ENCODE peak calls at places on chromosomes 6 and 20, in ten cellular contexts. M, N, A, Z, H, G, W, X, C and D are unnamed samples.

GRCh38 chr20:7272512-7272911 is 505.0 kb downstream of the BMP2 start:
- DNase-seq in H (no peak), M (no peak), N (no peak), W (no peak), A (no peak), C (no peak), X (no peak), Z (no peak), G (no peak), D (no peak)

GRCh38 chr20:26163890-26164289 is 467.2 kb upstream of the ZNF337 start:
- DNase-seq in Z (no peak), H (no peak), X (no peak), A (no peak), N (peak; percentile 80), C (peak; percentile 26), W (no peak), M (no peak), G (peak; percentile 5), D (no peak)

GRCh38 chr6:129292836-129293235 is 409.9 kb downstream of the LAMA2 start:
- DNase-seq in N (no peak), W (no peak), Z (no peak), C (no peak), X (no peak), G (no peak), A (no peak), M (no peak), H (no peak), D (no peak)

GRCh38 chr6:52221302-52221701 is 23.0 kb downstream of the IL17F start:
- DNase-seq in A (no peak), C (no peak), H (no peak), X (no peak), G (no peak), W (no peak), Z (no peak), M (no peak), N (no peak), D (peak; percentile 71)

GRCh38 chr20:33688938-33689424 is 2.8 kb upstream of the E2F1 start:
- DNase-seq in C (no peak), M (no peak), A (no peak), H (no peak), N (no peak), W (no peak), Z (no peak), X (no peak), G (no peak), D (no peak)

GRCh38 chr6:17015551-17016381 is 86.1 kb upstream of the STMND1 start:
- DNase-seq in H (no peak), A (no peak), N (no peak), G (no peak), X (no peak), W (peak; percentile 16), Z (peak; percentile 30), M (no peak), C (no peak), D (peak; percentile 48)

GRCh38 chr6:8195040-8195713 is 92.8 kb upstream of the EEF1E1 start:
- DNase-seq in M (no peak), H (no peak), X (no peak), G (peak; percentile 9), N (no peak), W (no peak), C (no peak), A (peak; percentile 18), Z (peak; percentile 9), D (no peak)

GRCh38 chr6:34025112-34025807 is 120.6 kb downstream of the GRM4 start:
- DNase-seq in H (no peak), M (no peak), X (no peak), G (no peak), C (no peak), W (no peak), A (no peak), N (no peak), Z (no peak), D (no peak)

GRCh38 chr20:47466704-47467459 is 34.8 kb upstream of the NCOA3 start:
- DNase-seq in Z (no peak), G (no peak), N (no peak), A (no peak), W (no peak), X (no peak), C (no peak), M (no peak), H (no peak), D (no peak)

GRCh38 chr20:47461120-47461685 is 40.5 kb upstream of the NCOA3 start:
- DNase-seq in H (no peak), N (no peak), W (no peak), C (no peak), A (no peak), X (no peak), G (no peak), M (no peak), Z (no peak), D (no peak)

GRCh38 chr20:47466193-47466592 is 35.5 kb upstream of the NCOA3 start:
- DNase-seq in N (no peak), X (no peak), C (no peak), G (no peak), M (no peak), H (no peak), W (no peak), Z (no peak), A (no peak), D (no peak)

GRCh38 chr20:47465335-47466090 is 36.2 kb upstream of the NCOA3 start:
- DNase-seq in Z (no peak), A (no peak), C (no peak), X (no peak), H (no peak), W (no peak), M (no peak), N (no peak), G (no peak), D (no peak)

DNA sequence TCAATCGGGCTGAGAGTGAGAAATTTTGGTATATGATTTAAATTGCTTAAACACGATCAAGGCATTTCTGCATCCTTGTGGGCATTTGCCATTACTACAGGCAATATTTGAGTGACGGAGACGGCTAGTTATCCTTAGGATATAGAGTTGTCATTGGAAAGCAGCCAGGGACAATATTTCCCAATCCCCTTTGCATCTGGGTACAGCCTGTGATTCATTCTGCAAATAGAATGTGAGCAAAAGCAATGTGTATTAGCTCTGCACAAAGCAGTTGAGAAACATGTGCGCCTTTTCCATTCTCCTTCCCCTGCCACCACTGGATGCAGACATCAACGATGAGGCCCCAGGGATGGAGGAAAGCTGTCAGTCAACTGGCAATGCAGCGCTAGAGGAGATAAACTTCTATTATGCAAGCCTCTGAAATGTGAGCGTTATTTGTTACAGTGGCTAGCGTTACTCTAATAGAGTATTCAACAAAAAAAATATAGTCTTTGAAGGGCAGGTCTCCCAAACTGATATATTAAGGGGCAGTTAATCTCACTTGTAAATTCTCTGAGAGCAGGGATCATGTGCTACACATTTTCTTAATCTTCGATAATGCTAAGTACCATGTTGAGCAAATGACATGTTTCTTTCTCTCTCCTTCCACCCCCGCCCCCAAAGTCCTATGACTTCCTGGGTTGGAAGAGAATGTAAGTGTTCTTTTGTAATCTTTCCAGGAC is 37.1 kb upstream of the NCOA3 start:
- DNase-seq in X (peak; percentile 94), A (peak; percentile 36), N (peak; percentile 98), C (peak; percentile 95), H (no peak), G (peak; percentile 99), W (peak; percentile 50), Z (no peak), M (peak; percentile 51), D (no peak)
- TF ChIP-seq CTCF in X (no peak), A (peak; percentile 41), N (peak; percentile 78), C (peak; percentile 64), H (peak; percentile 25), G (no peak), W (peak; percentile 36), Z (no peak), M (peak; percentile 4), D (no peak)

GRCh38 chr20:31809656-31810055 is 9.5 kb upstream of the MYLK2 start:
- DNase-seq in C (no peak), H (no peak), X (no peak), G (no peak), M (no peak), A (no peak), Z (no peak), W (no peak), N (no peak), D (no peak)

GRCh38 chr20:31808481-31808880 is 10.7 kb upstream of the MYLK2 start:
- DNase-seq in M (no peak), C (no peak), Z (no peak), N (no peak), A (no peak), X (no peak), G (no peak), W (no peak), H (no peak), D (no peak)

GRCh38 chr20:31811198-31811597 is 8.0 kb upstream of the MYLK2 start:
- DNase-seq in W (no peak), C (no peak), N (no peak), H (no peak), G (no peak), Z (no peak), M (no peak), X (no peak), A (no peak), D (no peak)

GRCh38 chr20:31803552-31804291 is 15.4 kb upstream of the MYLK2 start:
- DNase-seq in N (no peak), M (no peak), Z (no peak), H (no peak), X (no peak), G (no peak), W (no peak), A (no peak), C (no peak), D (no peak)

DNA sequence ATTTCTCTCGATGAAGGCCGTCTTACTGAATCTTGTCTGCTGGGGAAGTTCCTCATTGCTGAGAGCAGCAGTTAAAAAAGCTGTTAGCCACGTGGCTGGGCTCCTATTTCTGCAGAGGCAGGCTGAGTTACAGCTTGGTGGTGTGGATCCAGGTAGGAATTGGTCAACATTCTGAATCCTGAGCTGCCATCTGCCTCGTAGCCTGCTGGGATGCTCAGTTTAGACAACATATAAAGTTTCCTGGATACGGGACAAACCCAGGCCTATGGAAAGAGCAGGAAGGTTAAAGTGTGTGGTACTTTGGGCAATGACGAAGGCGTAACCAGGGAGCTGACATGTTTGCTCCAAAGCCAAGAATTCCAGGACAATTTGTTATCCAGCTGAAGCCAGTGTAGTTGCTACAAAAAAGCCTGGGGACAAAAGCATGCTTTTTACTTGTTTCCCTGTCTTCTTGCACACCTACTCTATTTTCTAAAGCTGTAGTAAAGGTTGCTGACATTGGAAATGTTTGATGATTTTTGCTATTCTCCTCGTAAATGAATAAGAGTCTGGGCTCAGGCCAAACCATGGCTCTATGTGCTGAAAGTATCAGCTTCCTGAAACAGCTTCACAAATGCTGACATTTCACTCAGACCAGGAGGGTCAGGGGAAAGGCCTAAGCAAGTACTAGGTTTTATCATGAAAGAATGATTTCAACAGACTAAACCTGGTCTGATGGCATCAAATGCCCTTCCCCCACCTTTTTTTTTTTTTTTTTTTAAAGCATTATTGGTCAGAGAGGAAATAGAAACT is 12.4 kb upstream of the MYLK2 start:
- DNase-seq in G (no peak), M (no peak), C (no peak), W (no peak), X (no peak), N (no peak), H (no peak), Z (no peak), A (no peak), D (no peak)
- TF ChIP-seq CTCF in G (no peak), M (no peak), C (no peak), W (no peak), X (no peak), N (no peak), H (no peak), Z (no peak), A (no peak), D (no peak)

GRCh38 chr6:91412532-91412931 is 825.7 kb upstream of the MAP3K7 start:
- DNase-seq in X (no peak), G (no peak), Z (no peak), M (no peak), C (no peak), W (no peak), H (no peak), N (no peak), A (no peak), D (no peak)
- TF ChIP-seq CTCF in X (no peak), G (no peak), Z (no peak), M (no peak), C (peak; percentile 28), W (no peak), H (no peak), N (no peak), A (no peak), D (no peak)

GRCh38 chr6:153034139-153034538 is 31.6 kb upstream of the MTRF1L start:
- DNase-seq in N (no peak), X (no peak), A (no peak), Z (no peak), G (no peak), H (no peak), M (no peak), W (no peak), C (no peak), D (no peak)

GRCh38 chr6:153028261-153028660 is 25.8 kb upstream of the MTRF1L start:
- DNase-seq in W (no peak), G (no peak), N (no peak), H (no peak), Z (no peak), A (no peak), X (no peak), C (no peak), M (no peak), D (no peak)

GRCh38 chr6:153031335-153031955 is 28.9 kb upstream of the MTRF1L start:
- DNase-seq in W (no peak), M (no peak), X (no peak), C (peak; percentile 13), G (peak; percentile 55), N (no peak), H (no peak), Z (no peak), A (no peak), D (no peak)

GRCh38 chr6:153028963-153029362 is 26.5 kb upstream of the MTRF1L start:
- DNase-seq in C (no peak), W (no peak), G (no peak), X (no peak), Z (no peak), H (no peak), M (no peak), A (no peak), N (no peak), D (no peak)

DNA sequence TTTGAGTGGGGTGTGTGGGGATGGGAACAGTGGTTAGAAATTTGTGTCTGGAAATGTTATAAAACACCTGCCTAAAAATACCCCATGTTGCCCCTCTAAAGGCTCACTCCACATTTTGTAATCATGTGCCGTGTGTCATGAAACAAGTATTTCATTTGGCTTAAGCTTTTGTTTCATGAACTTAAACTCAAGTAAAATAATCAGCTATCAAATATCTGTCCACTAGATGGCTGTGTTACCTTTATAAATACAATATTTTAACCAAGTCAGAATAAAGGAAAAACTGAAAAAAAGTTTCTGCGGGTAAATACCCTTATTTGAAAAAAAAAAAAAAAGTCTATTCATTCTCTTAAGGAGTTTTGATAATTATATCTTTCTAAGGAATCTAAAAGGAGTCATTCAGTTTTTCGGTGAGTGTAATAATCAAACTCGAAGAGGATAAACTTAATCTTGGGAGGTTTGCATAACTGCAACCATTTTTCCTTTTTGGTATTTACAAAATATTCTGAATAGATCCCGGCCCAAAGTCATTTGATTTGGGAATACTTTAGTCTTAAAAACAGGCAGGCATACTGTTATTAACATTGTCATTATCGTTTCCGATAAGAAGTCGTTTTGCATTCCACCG is 29.9 kb upstream of the MTRF1L start:
- DNase-seq in N (peak; percentile 56), C (peak; percentile 34), W (no peak), A (peak; percentile 27), M (no peak), X (no peak), H (no peak), Z (no peak), G (peak; percentile 46), D (no peak)
- TF ChIP-seq CTCF in N (peak; percentile 84), C (peak; percentile 44), W (peak; percentile 43), A (peak; percentile 61), M (no peak), X (no peak), H (peak; percentile 50), Z (no peak), G (peak; percentile 59), D (no peak)